ENCODE peak calls at places on chromosomes 16 and 17, in five cellular contexts. A, T, K, C and V are unnamed samples.

GRCh38 chr17:2595200-2595599 is 1.7 kb downstream of the PAFAH1B1 start:
- DNase-seq in A (no peak), T (no peak), K (no peak), C (no peak), V (no peak)

GRCh38 chr16:74183601-74184365 is 112.8 kb upstream of the PSMD7 start:
- DNase-seq in T (no peak), A (no peak), K (no peak), C (no peak), V (no peak)

GRCh38 chr16:3289998-3290673 is 6.8 kb downstream of the ZNF263 start:
- DNase-seq in K (no peak), T (no peak), A (no peak), C (no peak), V (no peak)

GRCh38 chr16:12612598-12613101 is 191.0 kb downstream of the CPPED1 start:
- DNase-seq in A (no peak), C (no peak), K (no peak), T (no peak), V (no peak)

GRCh38 chr16:50257876-50258275 is 8.5 kb upstream of the ADCY7 start:
- DNase-seq in C (no peak), K (no peak), A (no peak), T (no peak), V (no peak)

GRCh38 chr16:3858809-3859208 is 21.7 kb downstream of the CREBBP start:
- DNase-seq in K (no peak), T (no peak), C (no peak), A (no peak), V (no peak)

GRCh38 chr17:76528156-76528527 is 9.4 kb downstream of the CYGB start:
- DNase-seq in T (no peak), C (no peak), K (no peak), A (no peak), V (no peak)

GRCh38 chr17:74862108-74862901 is 2.6 kb upstream of the GRIN2C start:
- DNase-seq in T (no peak), C (no peak), K (peak), A (peak), V (no peak)

GRCh38 chr16:22628994-22629393 is 118.3 kb downstream of the NPIPB5 start:
- DNase-seq in C (no peak), A (no peak), K (no peak), T (no peak), V (no peak)

GRCh38 chr17:60610481-60610880 is 10.5 kb downstream of the PPM1D start:
- DNase-seq in T (no peak), A (no peak), K (peak), C (no peak), V (no peak)

GRCh38 chr17:50192873-50193274 is 8.6 kb downstream of the COL1A1 start:
- DNase-seq in C (no peak), K (no peak), A (no peak), T (no peak), V (no peak)

GRCh38 chr17:301681-302299 is 50.8 kb downstream of the RPH3AL start:
- DNase-seq in A (no peak), K (no peak), T (no peak), C (no peak), V (no peak)

GRCh38 chr16:35302859-35303258 is 1843.4 kb downstream of the TP53TG3F start:
- DNase-seq in K (no peak), A (no peak), C (no peak), T (no peak), V (no peak)

GRCh38 chr17:80720624-80721577 is 176.3 kb downstream of the RPTOR start:
- DNase-seq in A (peak), C (no peak), T (no peak), K (peak), V (no peak)

GRCh38 chr17:33228548-33228947 is 64.5 kb downstream of the ASIC2 start:
- DNase-seq in C (no peak), K (no peak), T (no peak), A (no peak), V (no peak)

GRCh38 chr17:54785643-54786258 is 114.9 kb upstream of the TOM1L1 start:
- DNase-seq in K (no peak), A (no peak), T (no peak), C (no peak), V (no peak)

GRCh38 chr16:78443780-78444422 is 344.4 kb downstream of the WWOX start:
- DNase-seq in C (no peak), A (peak), T (no peak), K (peak), V (no peak)

GRCh38 chr16:54284931-54285413 is 1.6 kb downstream of the IRX3 start:
- DNase-seq in T (no peak), K (no peak), C (no peak), A (no peak), V (no peak)

GRCh38 chr17:29158096-29158495 is 22.1 kb downstream of the MYO18A start:
- DNase-seq in C (no peak), A (no peak), T (no peak), K (no peak), V (no peak)

GRCh38 chr16:11430601-11431317 is 85.5 kb downstream of the RMI2 start:
- DNase-seq in T (no peak), C (no peak), K (no peak), A (no peak), V (no peak)

GRCh38 chr17:4881761-4882555 is 17.4 kb upstream of the C17orf107 start:
- DNase-seq in A (peak), T (peak), K (peak), C (no peak), V (no peak)

DNA sequence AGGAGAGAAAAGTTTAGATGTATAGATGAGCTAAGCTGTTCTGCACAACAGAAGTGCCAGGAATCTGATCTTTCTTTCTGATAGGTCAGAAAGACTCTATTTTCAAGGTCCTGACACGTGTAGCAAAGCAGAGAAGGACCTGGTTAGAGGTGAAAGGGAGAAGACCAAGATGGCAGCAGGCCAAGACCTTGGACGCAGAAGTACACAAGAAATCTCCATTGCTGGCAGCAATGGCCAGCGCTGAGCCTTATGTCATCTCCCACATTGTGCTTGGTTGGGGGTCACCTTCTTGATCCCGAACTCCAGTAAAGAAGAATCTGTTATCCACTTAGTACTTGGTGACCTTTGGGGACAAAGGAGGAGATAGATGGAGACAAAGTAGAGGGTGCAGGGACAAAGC is 41.8 kb upstream of the AKAP1 start:
- DNase-seq in A (no peak), T (no peak), K (no peak), C (no peak), V (no peak)
- TF ChIP-seq CTCF in A (no peak), T (no peak), K (no peak), C (no peak), V (no peak)

GRCh38 chr16:741986-742629 is 1.3 kb upstream of the CIAO3 start:
- DNase-seq in A (no peak), T (no peak), C (no peak), K (no peak), V (no peak)

GRCh38 chr16:745739-746138 is 4.9 kb upstream of the CIAO3 start:
- DNase-seq in T (no peak), C (no peak), K (no peak), A (no peak), V (no peak)

GRCh38 chr16:746637-747036 is 5.8 kb upstream of the CIAO3 start:
- DNase-seq in K (no peak), T (no peak), C (no peak), A (no peak), V (no peak)

GRCh38 chr16:740764-741505 is at the start of gene CIAO3:
- DNase-seq in K (peak), T (peak), C (peak), A (peak), V (peak)

GRCh38 chr16:743794-744500 is 3.1 kb upstream of the CIAO3 start:
- DNase-seq in A (no peak), K (no peak), T (no peak), C (no peak), V (no peak)
- TF ChIP-seq CTCF in A (peak), K (no peak), T (no peak), C (no peak), V (no peak)

DNA sequence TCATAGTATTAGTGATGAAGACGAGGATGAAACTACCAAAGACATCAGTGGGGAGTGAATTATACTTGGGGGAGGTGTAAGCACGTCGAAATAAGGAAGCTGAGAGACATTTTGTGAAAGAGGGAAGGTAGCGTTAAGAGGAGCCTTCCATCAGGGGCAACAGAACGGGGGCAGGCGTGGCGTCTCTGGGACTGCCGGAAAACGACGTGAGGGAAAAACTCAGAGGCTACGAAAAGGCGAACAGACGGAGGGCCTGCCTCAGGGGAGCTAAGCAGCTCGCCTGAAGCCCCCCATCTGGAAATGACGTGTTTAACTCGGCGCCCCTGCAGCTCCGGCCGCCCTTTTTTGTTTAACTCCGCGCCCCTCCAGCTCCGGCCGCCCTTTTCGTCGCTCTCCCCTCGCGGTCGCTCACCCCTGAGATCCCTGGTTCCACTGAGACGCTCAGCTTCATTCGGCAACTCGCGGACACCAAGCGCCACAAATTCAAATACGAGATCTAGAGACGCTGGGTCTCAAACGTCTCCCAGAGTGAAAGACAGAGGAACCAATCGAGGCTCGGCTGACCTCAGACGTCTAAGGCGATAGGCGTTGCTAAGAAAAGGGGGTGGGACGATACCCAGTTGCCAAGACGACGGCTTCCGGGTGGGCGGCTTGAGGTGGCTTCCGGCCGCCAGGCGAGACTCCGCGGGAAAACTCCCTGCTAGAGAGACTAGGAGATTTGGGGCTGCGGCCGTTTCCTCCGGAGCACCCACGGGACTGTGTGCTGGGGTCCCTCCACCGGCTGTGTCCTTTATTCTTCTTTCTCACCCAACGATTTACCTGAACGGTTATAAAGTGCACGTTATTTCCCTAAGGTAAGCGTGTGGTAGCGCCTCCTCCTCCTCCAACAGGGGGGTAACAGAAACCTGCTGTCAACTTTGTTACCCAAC is 383.2 kb downstream of the ZFHX3 start:
- DNase-seq in T (peak), A (peak), K (peak), C (peak), V (peak)
- TF ChIP-seq CTCF in T (peak), A (peak), K (no peak), C (no peak), V (peak)

DNA sequence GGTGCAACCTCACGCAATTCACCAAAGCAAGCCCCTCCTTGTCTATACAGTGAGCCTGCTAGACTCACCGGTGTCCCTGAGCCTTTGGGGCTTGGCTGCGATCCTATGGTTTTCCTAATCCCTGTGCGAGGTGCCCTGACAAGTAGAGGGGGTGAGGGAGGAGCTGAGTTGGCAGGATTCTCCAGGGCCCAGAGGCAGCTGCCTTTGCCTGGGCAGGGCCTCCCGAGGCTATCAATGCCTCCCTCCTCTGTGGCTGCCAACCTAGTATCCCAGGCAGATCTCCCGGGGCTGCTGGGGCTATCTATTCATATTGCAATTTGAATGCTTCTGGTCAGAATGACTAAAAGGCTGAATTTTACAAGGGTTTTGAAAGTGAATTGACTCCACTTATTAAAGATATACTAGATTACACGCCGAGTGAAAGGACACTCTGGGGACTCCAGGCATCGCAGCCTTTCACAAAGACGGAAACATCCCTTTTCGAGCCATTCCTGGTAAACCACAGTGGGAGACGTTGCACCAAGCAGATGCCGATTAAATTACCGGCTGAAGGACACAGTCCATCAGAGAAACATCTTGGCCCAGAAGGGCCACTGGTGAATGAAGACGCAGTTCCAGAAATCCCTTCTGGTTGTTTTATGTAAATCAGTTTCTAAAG is 11.3 kb upstream of the PITPNM3 start:
- DNase-seq in C (no peak), K (peak), A (no peak), T (peak), V (no peak)
- TF ChIP-seq CTCF in C (no peak), K (no peak), A (no peak), T (no peak), V (no peak)

GRCh38 chr16:62194828-62195227 is 158.6 kb upstream of the CDH8 start:
- DNase-seq in K (no peak), C (no peak), T (no peak), A (no peak), V (no peak)
- TF ChIP-seq CTCF in K (no peak), C (no peak), T (no peak), A (no peak), V (peak)

GRCh38 chr16:1524366-1524765 is 9.1 kb upstream of the TMEM204 start:
- DNase-seq in K (no peak), T (no peak), A (no peak), C (no peak), V (no peak)

GRCh38 chr16:1523581-1524245 is 9.8 kb upstream of the TMEM204 start:
- DNase-seq in C (no peak), T (no peak), A (no peak), K (no peak), V (no peak)

GRCh38 chr16:1526608-1527555 is 6.6 kb upstream of the TMEM204 start:
- DNase-seq in C (no peak), A (no peak), T (no peak), K (no peak), V (no peak)

GRCh38 chr16:1527836-1528811 is 5.3 kb upstream of the TMEM204 start:
- DNase-seq in K (no peak), A (no peak), T (no peak), C (no peak), V (no peak)

GRCh38 chr16:1525871-1526607 is 7.4 kb upstream of the TMEM204 start:
- DNase-seq in K (no peak), C (no peak), T (no peak), A (no peak), V (no peak)
- TF ChIP-seq CTCF in K (no peak), C (no peak), T (no peak), A (no peak), V (no peak)

GRCh38 chr17:48871551-48872351 is 20.8 kb upstream of the ATP5MC1 start:
- DNase-seq in C (no peak), A (no peak), K (no peak), T (no peak), V (no peak)

GRCh38 chr17:48869821-48870318 is 22.7 kb upstream of the ATP5MC1 start:
- DNase-seq in C (no peak), A (no peak), K (no peak), T (no peak), V (no peak)

GRCh38 chr17:48871035-48871550 is 21.5 kb upstream of the ATP5MC1 start:
- DNase-seq in K (no peak), A (no peak), T (no peak), C (no peak), V (no peak)

GRCh38 chr17:48873696-48874443 is 18.7 kb upstream of the ATP5MC1 start:
- DNase-seq in K (no peak), C (no peak), T (no peak), A (no peak), V (no peak)

GRCh38 chr17:48873212-48873611 is 19.4 kb upstream of the ATP5MC1 start:
- DNase-seq in A (no peak), T (no peak), C (no peak), K (peak), V (no peak)
- TF ChIP-seq CTCF in A (no peak), T (no peak), C (no peak), K (no peak), V (no peak)

DNA sequence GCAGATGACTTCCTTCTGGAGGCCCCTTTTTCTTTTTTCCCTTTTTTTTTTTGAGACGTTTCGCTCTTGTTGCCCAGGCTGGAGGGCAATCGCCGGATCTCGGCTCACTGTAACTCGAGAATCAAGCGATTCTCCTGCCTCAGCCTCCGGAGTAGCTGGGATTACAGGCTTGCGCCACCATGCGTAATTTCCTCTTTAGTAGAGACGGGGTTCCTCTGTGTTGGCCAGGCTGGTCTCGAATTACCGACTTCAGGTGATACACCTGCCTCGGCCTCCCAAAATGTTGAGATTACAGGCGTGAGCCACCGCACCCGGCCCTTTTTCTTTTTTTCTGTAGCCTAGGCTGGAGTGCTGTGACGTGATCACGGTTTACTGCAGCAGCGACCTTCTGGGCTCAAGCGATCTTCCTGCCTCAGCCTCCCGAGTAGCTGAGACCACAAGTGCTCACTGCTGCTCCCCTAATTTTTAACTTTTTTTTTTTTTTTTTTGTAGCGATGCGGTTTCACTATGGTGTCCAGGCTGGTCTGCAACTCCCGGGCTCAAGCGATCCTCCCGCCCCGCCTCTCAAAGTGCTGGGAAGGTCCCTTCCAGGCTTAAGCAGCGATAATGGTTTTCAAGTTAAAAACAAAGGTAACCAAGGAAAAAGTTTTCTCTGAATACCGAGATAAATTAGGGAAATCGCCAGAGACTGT is 956 bp upstream of the IST1 start:
- DNase-seq in A (peak), C (peak), T (peak), K (peak), V (no peak)
- TF ChIP-seq CTCF in A (peak), C (peak), T (peak), K (no peak), V (no peak)